ENCODE peak calls at places on chromosomes 7 and 10, in six cellular contexts. W is GM23338; F is CD8-positive, alpha-beta memory T cell; H is PC-9; Q is gastrocnemius medialis; C is GM23248. J is an unnamed sample. For H3K36me3 and H3K4me1, the result is how much of the 10 kb centered on the place peaks cover.

GRCh38 chr7:35734001-35734483 is 39.1 kb upstream of the HERPUD2 start:
- DNase-seq in W (no peak), F (no peak), H (no peak), Q (no peak), C (peak), J (no peak)

GRCh38 chr7:144488977-144489376 is 85.5 kb upstream of the NOBOX start:
- DNase-seq in W (no peak), F (no peak), H (no peak), Q (no peak), C (no peak), J (no peak)

GRCh38 chr7:107035446-107035845 is 9.1 kb upstream of the PRKAR2B start:
- DNase-seq in W (no peak), F (no peak), H (no peak), Q (no peak), C (peak), J (peak)

GRCh38 chr10:88991161-88991899 is 732 bp downstream of the FAS start:
- DNase-seq in W (peak), F (peak), H (peak), Q (peak), C (peak), J (peak)

GRCh38 chr7:92761391-92762098 is 74.8 kb downstream of the CDK6 start:
- DNase-seq in W (no peak), F (no peak), H (no peak), Q (no peak), C (no peak), J (no peak)

GRCh38 chr10:24603333-24603732 is 120.4 kb downstream of the ARHGAP21 start:
- DNase-seq in W (no peak), F (no peak), H (no peak), Q (no peak), C (peak), J (peak)

GRCh38 chr7:96819111-96819700 is 109.6 kb upstream of the SEM1 start:
- DNase-seq in W (no peak), F (no peak), H (no peak), Q (no peak), C (no peak), J (no peak)

GRCh38 chr7:72925546-72926120 is 738 bp downstream of the POM121 start:
- DNase-seq in W (no peak), F (peak), H (peak), Q (no peak), C (peak), J (no peak)

GRCh38 chr10:60728056-60728455 is 50.2 kb upstream of the CDK1 start:
- DNase-seq in W (no peak), F (peak), H (no peak), Q (no peak), C (no peak), J (no peak)

GRCh38 chr7:158820656-158821055 is 8.7 kb downstream of the ESYT2 start:
- DNase-seq in W (no peak), F (no peak), H (no peak), Q (no peak), C (peak), J (peak)

GRCh38 chr10:71434760-71435394 is 38.2 kb downstream of the CDH23 start:
- DNase-seq in W (no peak), F (no peak), H (no peak), Q (no peak), C (no peak), J (no peak)

GRCh38 chr10:112161757-112162518 is 21.6 kb downstream of the GPAM start:
- DNase-seq in W (no peak), F (no peak), H (no peak), Q (no peak), C (no peak), J (no peak)
- H3K36me3 ChIP-seq in W (half or more), F (under half), H (under half), Q (half or more), C (under half), J (under half)

DNA sequence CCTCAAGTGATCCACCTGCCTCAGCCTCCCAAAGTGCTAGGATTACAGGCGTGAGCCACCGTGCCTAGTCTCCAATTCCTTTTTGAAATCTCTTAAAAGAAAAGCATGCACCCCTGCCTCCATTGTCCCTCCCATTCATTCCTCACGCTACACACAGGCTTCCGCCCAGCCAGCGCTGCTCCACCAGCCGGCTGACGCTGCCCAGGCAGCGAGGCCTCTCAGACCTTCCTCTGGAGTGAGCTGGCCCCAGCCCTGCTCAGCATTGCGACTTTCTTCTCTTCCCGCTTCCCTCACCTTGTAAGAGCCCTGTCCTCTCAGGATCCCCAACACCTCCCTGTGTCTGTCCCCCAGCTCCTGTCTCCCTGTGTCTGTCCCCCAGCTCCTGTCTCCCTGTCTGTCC is 23.6 kb downstream of the RGS10 start:
- DNase-seq in W (no peak), F (no peak), H (no peak), Q (no peak), C (no peak), J (no peak)
- H3K4me1 ChIP-seq in W (under half), F (half or more), H (under half), Q (under half), C (under half), J (under half)

GRCh38 chr7:100887186-100887954 is 2.1 kb downstream of the UFSP1 start:
- DNase-seq in W (no peak), F (peak), H (no peak), Q (no peak), C (no peak), J (no peak)

GRCh38 chr7:100886936-100887185 is 2.7 kb downstream of the UFSP1 start:
- DNase-seq in W (no peak), F (no peak), H (no peak), Q (no peak), C (no peak), J (no peak)

GRCh38 chr7:100884741-100885439 is 4.6 kb downstream of the UFSP1 start:
- DNase-seq in W (no peak), F (peak), H (no peak), Q (no peak), C (no peak), J (no peak)

GRCh38 chr7:100886142-100886935 is 3.2 kb downstream of the UFSP1 start:
- DNase-seq in W (no peak), F (no peak), H (no peak), Q (no peak), C (no peak), J (no peak)

GRCh38 chr7:100885440-100886141 is 3.9 kb downstream of the UFSP1 start:
- DNase-seq in W (no peak), F (no peak), H (no peak), Q (no peak), C (no peak), J (no peak)
- H3K36me3 ChIP-seq in W (under half), F (half or more), H (under half), Q (half or more), C (under half), J (under half)

DNA sequence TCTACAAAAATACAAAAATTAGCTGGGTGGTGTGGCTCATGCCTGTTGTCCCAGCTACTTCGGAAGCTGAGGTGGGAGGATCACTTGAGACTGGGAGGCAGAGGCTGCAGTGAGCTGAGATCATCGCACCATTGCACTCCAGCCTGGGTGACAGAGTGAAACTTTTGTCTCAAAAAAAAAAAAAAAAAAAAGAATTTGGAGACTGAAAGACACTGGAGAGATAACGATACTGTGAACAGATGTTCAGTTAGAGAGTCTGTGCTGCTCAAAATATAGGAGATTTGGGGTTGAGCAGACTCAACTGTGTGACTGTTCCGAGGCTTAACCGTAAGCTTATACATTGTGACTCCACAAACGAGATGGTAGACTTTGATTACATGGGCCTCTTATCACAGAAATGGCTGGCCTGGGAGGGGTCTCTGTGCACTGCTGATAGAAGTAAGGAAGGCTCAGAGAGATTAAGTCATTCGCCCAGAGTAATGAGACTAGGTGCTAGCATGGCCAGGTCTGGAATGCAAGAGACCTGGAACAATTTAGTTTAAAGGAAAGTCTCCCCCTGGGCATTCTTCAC is 19.4 kb downstream of the WBP1L start:
- DNase-seq in W (no peak), F (no peak), H (no peak), Q (no peak), C (no peak), J (no peak)
- H3K4me1 ChIP-seq in W (under half), F (under half), H (under half), Q (under half), C (under half), J (under half)

GRCh38 chr10:68067508-68067907 is 7.6 kb downstream of the HERC4 start:
- DNase-seq in W (no peak), F (no peak), H (no peak), Q (no peak), C (no peak), J (no peak)

GRCh38 chr10:68067029-68067428 is 8.1 kb downstream of the HERC4 start:
- DNase-seq in W (no peak), F (no peak), H (no peak), Q (no peak), C (no peak), J (no peak)
- H3K36me3 ChIP-seq in W (under half), F (under half), H (half or more), Q (under half), C (half or more), J (under half)

DNA sequence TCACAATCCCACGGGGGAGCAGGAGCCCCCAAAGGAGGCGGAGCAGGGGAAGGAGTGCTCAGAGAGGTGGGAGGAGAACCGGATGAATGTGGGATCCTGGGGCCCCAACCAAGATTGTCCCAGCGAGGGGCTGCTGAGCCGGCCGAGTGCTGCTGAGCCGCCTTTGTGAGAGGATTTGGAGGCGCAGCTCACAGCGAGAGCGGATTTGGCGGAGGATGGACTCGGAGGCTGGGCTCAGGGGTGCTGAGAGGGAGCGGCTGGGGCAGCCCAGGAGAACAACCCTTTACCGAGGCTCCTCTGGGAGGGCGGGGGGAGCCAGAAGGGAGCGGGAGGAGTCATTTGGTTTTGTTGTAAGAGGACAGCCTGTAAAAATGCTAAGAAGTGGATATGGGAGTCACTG is 23.0 kb downstream of the GHRHR start:
- DNase-seq in W (peak), F (no peak), H (no peak), Q (no peak), C (no peak), J (no peak)
- H3K4me1 ChIP-seq in W (under half), F (under half), H (under half), Q (under half), C (under half), J (under half)

GRCh38 chr10:113047963-113048781 is 98.1 kb downstream of the TCF7L2 start:
- DNase-seq in W (peak), F (no peak), H (no peak), Q (no peak), C (no peak), J (peak)
- H3K36me3 ChIP-seq in W (under half), F (under half), H (under half), Q (under half), C (under half), J (under half)

J was measured in astrocyte.